ENCODE peak calls at places on chromosome 6, in nine cellular contexts. Y is upper lobe of left lung, G is K562, K is AG10803, Z is adrenal gland, W is AG04449, E is lower lobe of right lung, J is fibroblast of lung, S is OCI-LY7. O is an unnamed sample.

GRCh38 chr6:43120938-43121913 is 45.1 kb downstream of the PTK7 start:
- DNase-seq in Y (no peak), G (no peak), K (peak), Z (peak), W (peak), E (no peak), J (peak), S (no peak), O (peak)

GRCh38 chr6:143822584-143823024 is 20.5 kb upstream of the LTV1 start:
- DNase-seq in Y (no peak), G (no peak), K (peak), Z (peak), W (no peak), E (no peak), J (no peak), S (no peak), O (peak)

GRCh38 chr6:166908812-166909211 is 47.5 kb downstream of the RNASET2 start:
- DNase-seq in Y (no peak), G (no peak), K (no peak), Z (no peak), W (no peak), E (no peak), J (no peak), S (no peak), O (no peak)

GRCh38 chr6:31946370-31946885 is 533 bp downstream of the CFB start:
- DNase-seq in Y (no peak), G (no peak), K (no peak), Z (no peak), W (no peak), E (no peak), J (no peak), S (no peak), O (no peak)

GRCh38 chr6:37776546-37776945 is 43.0 kb upstream of the ZFAND3 start:
- DNase-seq in Y (no peak), G (no peak), K (no peak), Z (no peak), W (no peak), E (no peak), J (no peak), S (no peak), O (no peak)

GRCh38 chr6:722608-723007 is 29.7 kb upstream of the EXOC2 start:
- DNase-seq in Y (no peak), G (no peak), K (peak), Z (no peak), W (no peak), E (no peak), J (peak), S (peak), O (peak)

GRCh38 chr6:137389150-137389664 is 105.0 kb downstream of the OLIG3 start:
- DNase-seq in Y (no peak), G (no peak), K (no peak), Z (peak), W (no peak), E (no peak), J (no peak), S (peak), O (peak)

GRCh38 chr6:31386977-31387376 is 16.4 kb upstream of the MICA start:
- DNase-seq in Y (no peak), G (peak), K (no peak), Z (peak), W (no peak), E (no peak), J (no peak), S (no peak), O (no peak)

GRCh38 chr6:139708342-139709199 is 334.1 kb upstream of the CITED2 start:
- DNase-seq in Y (no peak), G (no peak), K (peak), Z (peak), W (peak), E (no peak), J (peak), S (no peak), O (peak)

GRCh38 chr6:137133136-137133535 is 40.3 kb downstream of the IL22RA2 start:
- DNase-seq in Y (peak), G (no peak), K (no peak), Z (no peak), W (no peak), E (no peak), J (no peak), S (no peak), O (no peak)

GRCh38 chr6:14903176-14904088 is 342.4 kb upstream of the JARID2 start:
- DNase-seq in Y (no peak), G (no peak), K (peak), Z (no peak), W (no peak), E (no peak), J (no peak), S (peak), O (no peak)

GRCh38 chr6:157981395-157982296 is at the start of gene SYNJ2:
- DNase-seq in Y (peak), G (peak), K (peak), Z (peak), W (no peak), E (peak), J (peak), S (no peak), O (peak)
- TF ChIP-seq CTCF in Y (peak), G (peak), K (peak), Z (peak), W (peak), E (peak), J (peak), S (peak), O (peak)

GRCh38 chr6:160931378-160932343 is 59.9 kb upstream of the MAP3K4 start:
- DNase-seq in Y (no peak), G (no peak), K (peak), Z (peak), W (no peak), E (no peak), J (no peak), S (no peak), O (no peak)
- H3K4me3 ChIP-seq in Y (no peak), G (no peak), K (peak), Z (peak), W (peak), E (peak), J (no peak), S (no peak), O (peak)

GRCh38 chr6:148959008-148959407 is 212.2 kb downstream of the UST start:
- DNase-seq in Y (no peak), G (no peak), K (no peak), Z (no peak), W (no peak), E (no peak), J (no peak), S (no peak), O (no peak)
- TF ChIP-seq CTCF in Y (no peak), G (no peak), K (no peak), Z (no peak), W (no peak), E (no peak), J (no peak), S (peak), O (no peak)

GRCh38 chr6:34425132-34425497 is 754 bp downstream of the RPS10 start:
- DNase-seq in Y (no peak), G (no peak), K (no peak), Z (no peak), W (no peak), E (no peak), J (peak), S (peak), O (peak)

GRCh38 chr6:34425498-34426410 is at the start of gene RPS10:
- DNase-seq in Y (peak), G (peak), K (peak), Z (peak), W (peak), E (peak), J (peak), S (peak), O (peak)

GRCh38 chr6:34423254-34423653 is 2.6 kb downstream of the RPS10 start:
- DNase-seq in Y (no peak), G (no peak), K (no peak), Z (no peak), W (no peak), E (no peak), J (peak), S (no peak), O (no peak)

DNA sequence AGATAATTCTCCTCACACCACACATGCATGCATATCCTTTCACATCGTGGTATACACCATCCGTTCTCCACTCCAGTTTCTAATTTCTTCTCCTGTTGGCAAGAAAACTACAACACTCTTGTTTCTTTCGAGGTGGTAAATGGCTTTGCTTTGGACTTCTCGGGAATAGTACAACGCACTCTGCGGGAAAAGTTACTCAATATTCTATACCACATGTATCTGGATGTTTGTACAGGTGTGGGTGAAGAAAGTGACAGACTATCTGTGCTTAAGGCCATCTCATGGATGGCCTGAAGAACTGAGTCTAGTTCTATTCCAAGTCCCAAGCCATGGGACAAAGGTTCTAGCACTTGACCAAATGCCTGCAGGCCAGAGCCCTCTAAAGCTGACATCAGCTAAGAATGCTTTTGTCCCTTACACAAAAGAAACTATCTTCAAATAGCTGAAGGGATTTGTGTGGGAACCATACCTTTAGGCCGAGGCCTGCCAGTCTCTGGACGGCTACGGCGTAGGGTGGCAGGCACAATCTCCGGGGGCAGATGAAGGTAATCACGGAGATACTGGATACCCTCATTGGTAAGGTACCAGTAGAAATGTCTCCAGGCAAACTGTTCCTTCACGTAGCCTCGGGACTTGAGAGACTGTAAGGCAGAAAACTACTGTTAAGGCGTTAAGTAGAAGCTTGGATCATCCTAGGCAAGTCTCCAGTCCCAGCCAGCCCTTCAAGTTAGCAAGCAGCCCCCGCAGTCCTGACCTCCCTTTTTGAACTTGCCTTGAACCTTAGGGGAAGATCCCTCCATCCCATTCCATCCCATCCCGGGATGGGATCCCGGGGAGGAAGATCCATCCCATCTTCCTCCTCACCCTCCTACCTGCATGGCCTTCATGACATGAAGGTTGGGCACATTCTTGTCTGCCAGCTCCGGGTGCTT is 1.4 kb downstream of the RPS10 start:
- DNase-seq in Y (no peak), G (peak), K (no peak), Z (no peak), W (no peak), E (no peak), J (no peak), S (no peak), O (no peak)
- H3K4me3 ChIP-seq in Y (no peak), G (peak), K (peak), Z (no peak), W (peak), E (peak), J (peak), S (peak), O (peak)

DNA sequence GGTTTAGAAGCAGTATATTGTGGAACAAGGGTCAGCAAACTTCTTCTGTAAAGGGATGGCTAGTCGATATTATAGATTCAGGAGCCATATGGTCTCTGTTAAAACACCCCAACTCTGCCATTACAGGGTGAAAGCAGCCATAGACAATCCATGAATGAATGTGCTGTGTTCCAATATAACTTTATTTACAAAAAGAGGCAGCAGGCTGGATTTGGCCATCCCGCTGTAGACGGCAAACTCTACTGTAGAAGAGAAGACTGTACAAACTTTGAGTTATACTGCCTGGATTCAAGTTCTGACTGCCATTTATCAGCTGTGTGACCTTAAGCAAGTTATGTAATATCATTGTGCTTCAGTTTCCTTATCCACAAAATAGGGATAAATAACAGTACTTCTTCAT is 33.7 kb upstream of the SNX9 start:
- DNase-seq in Y (no peak), G (no peak), K (no peak), Z (no peak), W (no peak), E (no peak), J (no peak), S (no peak), O (no peak)
- TF ChIP-seq CTCF in Y (no peak), G (no peak), K (no peak), Z (no peak), W (no peak), E (no peak), J (no peak), S (no peak), O (no peak)